ENCODE peak calls at places on chromosomes 7 and 10, in six cellular contexts. One of them, this sample, is unnamed.
A peak's percentile ranks its signal among the peaks of the same experiment; 100 is the strongest.

GRCh38 chr10:83553366-83553765 is 585.9 kb upstream of the GHITM start:
- DNase-seq in GM13976: no peak
- DNase-seq in immature natural killer cell: no peak
- DNase-seq in effector CD4-positive, alpha-beta T cell: no peak
- DNase-seq in activated CD4-positive, alpha-beta T cell treated with anti-CD3 and anti-CD28 coated beads for 24 hours: no peak
- DNase-seq in GM20000: no peak
- DNase-seq in this sample: no peak

GRCh38 chr7:30988346-30989005 is 24.7 kb downstream of the GHRHR start:
- DNase-seq in GM13976: no peak
- DNase-seq in immature natural killer cell: no peak
- DNase-seq in effector CD4-positive, alpha-beta T cell: no peak
- DNase-seq in activated CD4-positive, alpha-beta T cell treated with anti-CD3 and anti-CD28 coated beads for 24 hours: no peak
- DNase-seq in GM20000: no peak
- DNase-seq in this sample: no peak

GRCh38 chr10:124495725-124496124 is 34.1 kb downstream of the LHPP start:
- DNase-seq in GM13976: no peak
- DNase-seq in immature natural killer cell: no peak
- DNase-seq in effector CD4-positive, alpha-beta T cell: no peak
- DNase-seq in activated CD4-positive, alpha-beta T cell treated with anti-CD3 and anti-CD28 coated beads for 24 hours: no peak
- DNase-seq in GM20000: no peak
- DNase-seq in this sample: no peak

GRCh38 chr7:72030994-72031667 is 381.0 kb downstream of the CALN1 start:
- DNase-seq in GM13976: no peak
- DNase-seq in immature natural killer cell: no peak
- DNase-seq in effector CD4-positive, alpha-beta T cell: no peak
- DNase-seq in activated CD4-positive, alpha-beta T cell treated with anti-CD3 and anti-CD28 coated beads for 24 hours: no peak
- DNase-seq in GM20000: no peak
- DNase-seq in this sample: no peak

GRCh38 chr7:47954231-47954911 is 6.1 kb upstream of the PKD1L1 start:
- DNase-seq in GM13976: no peak
- DNase-seq in immature natural killer cell: no peak
- DNase-seq in effector CD4-positive, alpha-beta T cell: no peak
- DNase-seq in activated CD4-positive, alpha-beta T cell treated with anti-CD3 and anti-CD28 coated beads for 24 hours: no peak
- DNase-seq in GM20000: peak; percentile 45
- DNase-seq in this sample: no peak

GRCh38 chr10:17533731-17534130 is 79.3 kb upstream of the ST8SIA6 start:
- DNase-seq in GM13976: no peak
- DNase-seq in immature natural killer cell: no peak
- DNase-seq in effector CD4-positive, alpha-beta T cell: no peak
- DNase-seq in activated CD4-positive, alpha-beta T cell treated with anti-CD3 and anti-CD28 coated beads for 24 hours: no peak
- DNase-seq in GM20000: no peak
- DNase-seq in this sample: no peak

GRCh38 chr7:2190531-2190930 is 42.2 kb downstream of the MAD1L1 start:
- DNase-seq in GM13976: no peak
- DNase-seq in immature natural killer cell: no peak
- DNase-seq in effector CD4-positive, alpha-beta T cell: no peak
- DNase-seq in activated CD4-positive, alpha-beta T cell treated with anti-CD3 and anti-CD28 coated beads for 24 hours: no peak
- DNase-seq in GM20000: no peak
- DNase-seq in this sample: no peak

GRCh38 chr10:34538291-34538829 is 276.7 kb downstream of the PARD3 start:
- DNase-seq in GM13976: no peak
- DNase-seq in immature natural killer cell: no peak
- DNase-seq in effector CD4-positive, alpha-beta T cell: no peak
- DNase-seq in activated CD4-positive, alpha-beta T cell treated with anti-CD3 and anti-CD28 coated beads for 24 hours: no peak
- DNase-seq in GM20000: peak; percentile 14
- DNase-seq in this sample: no peak

GRCh38 chr10:124155781-124156401 is 62.5 kb upstream of the CHST15 start:
- DNase-seq in GM13976: no peak
- DNase-seq in immature natural killer cell: no peak
- DNase-seq in effector CD4-positive, alpha-beta T cell: no peak
- DNase-seq in activated CD4-positive, alpha-beta T cell treated with anti-CD3 and anti-CD28 coated beads for 24 hours: no peak
- DNase-seq in GM20000: no peak
- DNase-seq in this sample: no peak

GRCh38 chr7:169854-170172 is 22.6 kb upstream of the FAM20C start:
- DNase-seq in GM13976: no peak
- DNase-seq in immature natural killer cell: no peak
- DNase-seq in effector CD4-positive, alpha-beta T cell: no peak
- DNase-seq in activated CD4-positive, alpha-beta T cell treated with anti-CD3 and anti-CD28 coated beads for 24 hours: no peak
- DNase-seq in GM20000: no peak
- DNase-seq in this sample: no peak

GRCh38 chr10:21318768-21319167 is 206.7 kb downstream of the SKIDA1 start:
- DNase-seq in GM13976: no peak
- DNase-seq in immature natural killer cell: no peak
- DNase-seq in effector CD4-positive, alpha-beta T cell: no peak
- DNase-seq in activated CD4-positive, alpha-beta T cell treated with anti-CD3 and anti-CD28 coated beads for 24 hours: no peak
- DNase-seq in GM20000: no peak
- DNase-seq in this sample: no peak

GRCh38 chr10:63752318-63752717 is 231.1 kb downstream of the REEP3 start:
- DNase-seq in GM13976: no peak
- DNase-seq in immature natural killer cell: no peak
- DNase-seq in effector CD4-positive, alpha-beta T cell: no peak
- DNase-seq in activated CD4-positive, alpha-beta T cell treated with anti-CD3 and anti-CD28 coated beads for 24 hours: no peak
- DNase-seq in GM20000: no peak
- DNase-seq in this sample: no peak

GRCh38 chr10:27446091-27446918 is 57.8 kb upstream of the RAB18 start:
- DNase-seq in GM13976: peak; percentile 8
- DNase-seq in immature natural killer cell: peak; percentile 19
- DNase-seq in effector CD4-positive, alpha-beta T cell: no peak
- DNase-seq in activated CD4-positive, alpha-beta T cell treated with anti-CD3 and anti-CD28 coated beads for 24 hours: no peak
- DNase-seq in GM20000: peak; percentile 7
- DNase-seq in this sample: no peak

GRCh38 chr7:74134117-74134539 is 40.0 kb upstream of the EIF4H start:
- DNase-seq in GM13976: no peak
- DNase-seq in immature natural killer cell: no peak
- DNase-seq in effector CD4-positive, alpha-beta T cell: no peak
- DNase-seq in activated CD4-positive, alpha-beta T cell treated with anti-CD3 and anti-CD28 coated beads for 24 hours: no peak
- DNase-seq in GM20000: no peak
- DNase-seq in this sample: no peak

GRCh38 chr7:41003031-41003925 is 699.6 kb downstream of the INHBA start:
- DNase-seq in GM13976: peak; percentile 15
- DNase-seq in immature natural killer cell: no peak
- DNase-seq in effector CD4-positive, alpha-beta T cell: no peak
- DNase-seq in activated CD4-positive, alpha-beta T cell treated with anti-CD3 and anti-CD28 coated beads for 24 hours: peak; percentile 11
- DNase-seq in GM20000: peak; percentile 8
- DNase-seq in this sample: no peak

GRCh38 chr7:1288996-1289551 is 56.4 kb downstream of the UNCX start:
- DNase-seq in GM13976: no peak
- DNase-seq in immature natural killer cell: no peak
- DNase-seq in effector CD4-positive, alpha-beta T cell: no peak
- DNase-seq in activated CD4-positive, alpha-beta T cell treated with anti-CD3 and anti-CD28 coated beads for 24 hours: no peak
- DNase-seq in GM20000: no peak
- DNase-seq in this sample: no peak

GRCh38 chr7:96501318-96501717 is 179.4 kb upstream of the SLC25A13 start:
- DNase-seq in GM13976: no peak
- DNase-seq in immature natural killer cell: no peak
- DNase-seq in effector CD4-positive, alpha-beta T cell: no peak
- DNase-seq in activated CD4-positive, alpha-beta T cell treated with anti-CD3 and anti-CD28 coated beads for 24 hours: no peak
- DNase-seq in GM20000: no peak
- DNase-seq in this sample: no peak

GRCh38 chr10:86301431-86301830 is 65.2 kb downstream of the GRID1 start:
- DNase-seq in GM13976: no peak
- DNase-seq in immature natural killer cell: no peak
- DNase-seq in effector CD4-positive, alpha-beta T cell: no peak
- DNase-seq in activated CD4-positive, alpha-beta T cell treated with anti-CD3 and anti-CD28 coated beads for 24 hours: no peak
- DNase-seq in GM20000: no peak
- DNase-seq in this sample: no peak

GRCh38 chr7:15602236-15602635 is 40.4 kb upstream of the AGMO start:
- DNase-seq in GM13976: no peak
- DNase-seq in immature natural killer cell: no peak
- DNase-seq in effector CD4-positive, alpha-beta T cell: no peak
- DNase-seq in activated CD4-positive, alpha-beta T cell treated with anti-CD3 and anti-CD28 coated beads for 24 hours: no peak
- DNase-seq in GM20000: no peak
- DNase-seq in this sample: no peak

GRCh38 chr7:98216941-98217622 is 5.8 kb downstream of the BHLHA15 start:
- DNase-seq in GM13976: no peak
- DNase-seq in immature natural killer cell: no peak
- DNase-seq in effector CD4-positive, alpha-beta T cell: no peak
- DNase-seq in activated CD4-positive, alpha-beta T cell treated with anti-CD3 and anti-CD28 coated beads for 24 hours: no peak
- DNase-seq in GM20000: no peak
- DNase-seq in this sample: no peak

GRCh38 chr7:43572516-43573049 is 10.3 kb upstream of the STK17A start:
- DNase-seq in GM13976: no peak
- DNase-seq in immature natural killer cell: no peak
- DNase-seq in effector CD4-positive, alpha-beta T cell: no peak
- DNase-seq in activated CD4-positive, alpha-beta T cell treated with anti-CD3 and anti-CD28 coated beads for 24 hours: no peak
- DNase-seq in GM20000: no peak
- DNase-seq in this sample: no peak

GRCh38 chr10:98555011-98555619 is 108.4 kb upstream of the HPS1 start:
- DNase-seq in GM13976: no peak
- DNase-seq in immature natural killer cell: no peak
- DNase-seq in effector CD4-positive, alpha-beta T cell: no peak
- DNase-seq in activated CD4-positive, alpha-beta T cell treated with anti-CD3 and anti-CD28 coated beads for 24 hours: no peak
- DNase-seq in GM20000: no peak
- DNase-seq in this sample: no peak

GRCh38 chr7:65910237-65910636 is 37.4 kb downstream of the VKORC1L1 start:
- DNase-seq in GM13976: no peak
- DNase-seq in immature natural killer cell: no peak
- DNase-seq in effector CD4-positive, alpha-beta T cell: no peak
- DNase-seq in activated CD4-positive, alpha-beta T cell treated with anti-CD3 and anti-CD28 coated beads for 24 hours: no peak
- DNase-seq in GM20000: no peak
- DNase-seq in this sample: no peak

GRCh38 chr10:126131338-126131737 is 235.0 kb downstream of the FANK1 start:
- DNase-seq in GM13976: no peak
- DNase-seq in immature natural killer cell: no peak
- DNase-seq in effector CD4-positive, alpha-beta T cell: no peak
- DNase-seq in activated CD4-positive, alpha-beta T cell treated with anti-CD3 and anti-CD28 coated beads for 24 hours: no peak
- DNase-seq in GM20000: no peak
- DNase-seq in this sample: no peak

GRCh38 chr10:5812283-5813090 is 747 bp downstream of the GDI2 start:
- DNase-seq in GM13976: peak; percentile 59
- DNase-seq in immature natural killer cell: peak; percentile 52
- DNase-seq in effector CD4-positive, alpha-beta T cell: peak; percentile 21
- DNase-seq in activated CD4-positive, alpha-beta T cell treated with anti-CD3 and anti-CD28 coated beads for 24 hours: peak; percentile 18
- DNase-seq in GM20000: no peak
- DNase-seq in this sample: peak; percentile 6